ENCODE peak calls at places on chromosomes 7 and 10, in five cellular contexts. J is fibroblast of mammary gland; T is AG04450; I is heart left ventricle; D is CD8-positive, alpha-beta T cell. M is an unnamed sample.

GRCh38 chr7:87948371-87948770 is 14.3 kb downstream of the ADAM22 start:
- DNase-seq in J (no peak), T (no peak), I (no peak), D (no peak), M (no peak)

GRCh38 chr10:102868976-102869289 is 337 bp upstream of the AS3MT start:
- DNase-seq in J (no peak), T (no peak), I (no peak), D (no peak), M (no peak)

GRCh38 chr7:93159490-93159889 is 11.3 kb upstream of the SAMD9L start:
- DNase-seq in J (no peak), T (no peak), I (no peak), D (no peak), M (no peak)

GRCh38 chr10:123153486-123154091 is 613 bp upstream of the BUB3 start:
- DNase-seq in J (no peak), T (no peak), I (no peak), D (no peak), M (no peak)

GRCh38 chr10:34087095-34087418 is 728.0 kb downstream of the PARD3 start:
- DNase-seq in J (no peak), T (no peak), I (no peak), D (no peak), M (no peak)

GRCh38 chr10:93495654-93496321 is 624 bp upstream of the CEP55 start:
- DNase-seq in J (peak; percentile 51), T (no peak), I (no peak), D (no peak), M (no peak)

GRCh38 chr7:372546-372938 is 82.6 kb downstream of the FOXL3 start:
- DNase-seq in J (no peak), T (no peak), I (peak; percentile 5), D (no peak), M (no peak)

GRCh38 chr10:63416376-63416775 is 49.4 kb downstream of the JMJD1C start:
- DNase-seq in J (peak; percentile 75), T (no peak), I (no peak), D (no peak), M (no peak)

GRCh38 chr10:24463683-24464426 is 254.9 kb downstream of the KIAA1217 start:
- DNase-seq in J (peak; percentile 99), T (peak; percentile 88), I (no peak), D (no peak), M (no peak)

GRCh38 chr7:100568936-100569844 is 4.5 kb downstream of the SAP25 start:
- DNase-seq in J (peak; percentile 51), T (no peak), I (peak; percentile 45), D (no peak), M (no peak)

GRCh38 chr7:7931626-7932025 is 37.0 kb upstream of the GLCCI1 start:
- DNase-seq in J (no peak), T (no peak), I (no peak), D (no peak), M (no peak)

GRCh38 chr10:71333154-71333887 is 14.3 kb downstream of the SLC29A3 start:
- DNase-seq in J (no peak), T (no peak), I (no peak), D (no peak), M (no peak)

GRCh38 chr7:924541-925231 is 29.8 kb downstream of the ADAP1 start:
- DNase-seq in J (no peak), T (no peak), I (peak; percentile 23), D (peak; percentile 29), M (no peak)

GRCh38 chr10:131251146-131251541 is 60.4 kb downstream of the TCERG1L start:
- DNase-seq in J (no peak), T (no peak), I (no peak), D (no peak), M (no peak)

GRCh38 chr7:75870557-75870956 is 8.3 kb upstream of the RHBDD2 start:
- DNase-seq in J (no peak), T (no peak), I (no peak), D (no peak), M (no peak)

GRCh38 chr7:27183682-27184341 is 1.2 kb downstream of the HOXA11 start:
- DNase-seq in J (peak; percentile 38), T (no peak), I (no peak), D (no peak), M (no peak)

GRCh38 chr7:87458148-87458547 is 17.3 kb downstream of the ABCB4 start:
- DNase-seq in J (no peak), T (no peak), I (no peak), D (no peak), M (no peak)

GRCh38 chr7:102122026-102122425 is 164.6 kb upstream of the SH2B2 start:
- DNase-seq in J (peak; percentile 53), T (no peak), I (no peak), D (no peak), M (no peak)

GRCh38 chr7:69609901-69610674 is 11.8 kb downstream of the AUTS2 start:
- DNase-seq in J (no peak), T (no peak), I (no peak), D (no peak), M (no peak)

GRCh38 chr7:16268821-16269768 is 152.2 kb downstream of the CRPPA start:
- DNase-seq in J (peak; percentile 76), T (peak; percentile 11), I (no peak), D (no peak), M (no peak)

GRCh38 chr7:138163800-138164199 is 87.5 kb downstream of the AKR1D1 start:
- DNase-seq in J (no peak), T (no peak), I (no peak), D (no peak), M (no peak)

GRCh38 chr10:79386637-79387465 is 39.6 kb downstream of the PPIF start:
- DNase-seq in J (peak; percentile 35), T (no peak), I (peak; percentile 16), D (no peak), M (peak; percentile 2)

GRCh38 chr10:8430321-8430720 is 375.8 kb downstream of the GATA3 start:
- DNase-seq in J (no peak), T (no peak), I (no peak), D (no peak), M (no peak)

DNA sequence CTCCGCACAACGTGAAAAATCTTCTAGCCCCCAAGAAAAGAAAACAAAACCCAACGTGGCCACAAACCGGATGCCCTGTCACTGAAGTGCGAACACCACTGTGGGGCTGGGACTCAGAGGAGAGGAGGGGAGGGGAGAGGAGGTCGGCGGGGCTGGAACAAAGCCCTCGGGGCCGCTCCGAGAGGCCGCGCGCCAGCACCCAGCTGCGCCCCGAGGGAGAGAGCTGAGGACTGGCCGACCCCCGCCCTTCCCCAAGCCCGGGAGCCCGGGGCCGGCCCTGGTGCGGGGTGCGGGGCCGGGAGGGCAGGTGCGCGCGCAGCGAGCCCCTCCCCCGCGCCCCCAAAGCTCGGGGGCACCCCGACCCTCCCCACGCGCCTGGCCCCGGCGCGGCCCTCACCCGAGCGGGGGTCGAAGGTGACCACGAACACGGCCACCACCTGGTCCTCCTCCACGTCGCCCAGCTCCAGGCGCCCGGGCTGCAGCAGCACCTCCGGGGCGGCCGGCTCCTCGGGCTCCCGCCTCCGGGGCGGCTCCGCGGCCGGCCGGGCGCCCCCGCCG is 398 bp downstream of the DENND11 start:
- DNase-seq in J (no peak), T (no peak), I (peak; percentile 44), D (peak; percentile 62), M (no peak)
- TF ChIP-seq CTCF in J (no peak), T (no peak), I (no peak), D (no peak), M (no peak)

GRCh38 chr7:128945668-128946366 is 8.1 kb downstream of the IRF5 start:
- DNase-seq in J (no peak), T (no peak), I (no peak), D (no peak), M (no peak)

GRCh38 chr7:128947854-128948253 is 10.1 kb downstream of the IRF5 start:
- DNase-seq in J (peak; percentile 11), T (no peak), I (no peak), D (no peak), M (no peak)

GRCh38 chr7:128948312-128948973 is 10.7 kb downstream of the IRF5 start:
- DNase-seq in J (peak; percentile 8), T (no peak), I (no peak), D (no peak), M (no peak)

GRCh38 chr7:128948976-128949760 is 11.4 kb downstream of the IRF5 start:
- DNase-seq in J (no peak), T (no peak), I (no peak), D (no peak), M (no peak)

GRCh38 chr7:128946936-128947830 is 9.5 kb downstream of the IRF5 start:
- DNase-seq in J (no peak), T (no peak), I (no peak), D (no peak), M (no peak)
- TF ChIP-seq CTCF in J (peak; percentile 9), T (peak; percentile 3), I (peak; percentile 6), D (no peak), M (no peak)

GRCh38 chr10:116744849-116745248 is 2.5 kb upstream of the HSPA12A start:
- DNase-seq in J (no peak), T (no peak), I (no peak), D (no peak), M (no peak)

GRCh38 chr10:116748041-116748440 is 5.7 kb upstream of the HSPA12A start:
- DNase-seq in J (peak; percentile 69), T (no peak), I (no peak), D (no peak), M (no peak)

GRCh38 chr10:116744163-116744788 is 1.9 kb upstream of the HSPA12A start:
- DNase-seq in J (no peak), T (no peak), I (no peak), D (no peak), M (no peak)

GRCh38 chr10:116748471-116748870 is 6.1 kb upstream of the HSPA12A start:
- DNase-seq in J (no peak), T (no peak), I (no peak), D (no peak), M (no peak)

DNA sequence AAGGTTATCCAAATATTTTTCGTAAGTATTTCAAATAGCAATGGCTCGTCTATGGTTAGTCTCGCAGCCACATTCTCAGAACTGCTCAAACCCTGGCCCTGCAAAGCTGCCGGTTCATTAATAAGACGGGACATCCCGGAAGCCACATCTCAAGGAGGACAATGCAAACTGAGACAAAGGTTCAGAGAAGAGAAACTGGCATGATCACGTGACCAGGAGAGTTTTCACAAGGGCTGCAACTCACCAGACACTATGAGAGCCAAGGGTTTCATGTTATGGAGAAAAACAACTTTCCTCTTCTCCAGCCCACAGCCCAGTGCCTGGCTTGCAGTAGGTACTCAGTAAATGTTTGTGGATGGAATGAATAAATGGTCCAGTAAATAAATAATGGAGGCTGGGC is 5.0 kb upstream of the HSPA12A start:
- DNase-seq in J (no peak), T (no peak), I (no peak), D (no peak), M (no peak)
- TF ChIP-seq CTCF in J (no peak), T (no peak), I (no peak), D (no peak), M (no peak)

DNA sequence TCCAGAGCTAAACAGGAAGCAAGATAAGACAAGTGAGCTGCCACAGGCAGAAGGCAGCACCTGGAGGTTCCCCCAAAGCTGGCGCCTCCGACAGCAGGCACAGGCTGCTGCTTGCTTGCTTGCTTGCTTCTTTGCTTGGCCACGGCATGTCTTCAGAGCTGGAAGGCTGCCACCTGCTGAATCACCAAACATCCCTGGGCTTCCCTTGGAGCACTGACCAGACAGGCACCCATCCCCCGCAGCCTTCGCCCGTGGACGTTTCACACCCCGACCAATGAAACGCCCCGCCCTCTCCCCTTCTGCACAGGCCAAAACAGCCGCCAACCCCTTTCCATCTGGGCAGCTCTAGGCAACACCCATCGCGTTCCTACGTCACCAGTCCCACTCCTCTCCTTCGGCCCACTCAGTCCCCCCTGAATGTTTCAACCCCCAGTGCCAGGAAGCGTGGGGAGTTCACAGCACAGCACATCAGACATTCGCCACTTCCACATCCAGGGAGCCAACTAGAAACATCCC is 1.7 kb downstream of the SGMS1 start:
- DNase-seq in J (peak; percentile 95), T (peak; percentile 91), I (peak; percentile 95), D (peak; percentile 60), M (peak; percentile 98)
- TF ChIP-seq CTCF in J (no peak), T (no peak), I (peak; percentile 14), D (no peak), M (no peak)

M was measured in thoracic aorta.